ENCODE peak calls at places on chromosomes 1 and 21, in ten cellular contexts. H, V, F, Q, U, J, T, L, K and D are unnamed samples.

GRCh38 chr1:203555046-203555445 is 61.1 kb downstream of the OPTC start:
- DNase-seq in T (no peak), J (peak; percentile 45), V (no peak), F (no peak), H (no peak), Q (peak; percentile 54), U (peak; percentile 37), L (no peak), K (no peak), D (peak; percentile 72)

GRCh38 chr21:27532081-27532480 is 565.2 kb upstream of the ADAMTS5 start:
- DNase-seq in L (no peak), T (peak; percentile 53), U (peak; percentile 36), F (peak; percentile 63), V (no peak), Q (peak; percentile 35), J (peak; percentile 83), K (peak; percentile 0), H (peak; percentile 63), D (peak; percentile 59)

GRCh38 chr1:174606471-174606870 is 158.7 kb downstream of the GPR52 start:
- DNase-seq in Q (no peak), K (no peak), T (no peak), U (no peak), F (no peak), H (no peak), V (no peak), L (no peak), J (no peak), D (no peak)

GRCh38 chr21:24369751-24370150 is 1237.5 kb downstream of the MRPL39 start:
- DNase-seq in J (no peak), U (peak; percentile 75), H (peak; percentile 2), L (no peak), V (no peak), Q (no peak), F (no peak), T (no peak), K (no peak), D (no peak)

GRCh38 chr1:224509881-224510280 is 75.3 kb upstream of the WDR26 start:
- DNase-seq in F (no peak), Q (no peak), L (no peak), J (peak; percentile 44), H (peak; percentile 59), U (no peak), V (no peak), T (no peak), K (no peak), D (no peak)

GRCh38 chr1:117070124-117070523 is 10.0 kb downstream of the TTF2 start:
- DNase-seq in V (no peak), J (peak; percentile 21), L (no peak), T (no peak), K (no peak), U (no peak), H (peak; percentile 67), Q (peak; percentile 36), F (peak; percentile 51), D (peak; percentile 44)

GRCh38 chr1:245546875-245547274 is 392.1 kb downstream of the KIF26B start:
- DNase-seq in K (no peak), H (no peak), L (no peak), F (no peak), V (no peak), J (no peak), Q (no peak), U (no peak), T (peak; percentile 39), D (no peak)

GRCh38 chr1:74811421-74812179 is 78.6 kb downstream of the TYW3 start:
- DNase-seq in K (no peak), Q (no peak), H (no peak), F (no peak), T (no peak), L (no peak), U (no peak), V (no peak), J (no peak), D (peak; percentile 1)

GRCh38 chr1:246969621-246970020 is 37.9 kb upstream of the AHCTF1 start:
- DNase-seq in H (no peak), Q (no peak), L (no peak), F (no peak), T (no peak), J (no peak), V (no peak), U (no peak), K (no peak), D (no peak)

DNA sequence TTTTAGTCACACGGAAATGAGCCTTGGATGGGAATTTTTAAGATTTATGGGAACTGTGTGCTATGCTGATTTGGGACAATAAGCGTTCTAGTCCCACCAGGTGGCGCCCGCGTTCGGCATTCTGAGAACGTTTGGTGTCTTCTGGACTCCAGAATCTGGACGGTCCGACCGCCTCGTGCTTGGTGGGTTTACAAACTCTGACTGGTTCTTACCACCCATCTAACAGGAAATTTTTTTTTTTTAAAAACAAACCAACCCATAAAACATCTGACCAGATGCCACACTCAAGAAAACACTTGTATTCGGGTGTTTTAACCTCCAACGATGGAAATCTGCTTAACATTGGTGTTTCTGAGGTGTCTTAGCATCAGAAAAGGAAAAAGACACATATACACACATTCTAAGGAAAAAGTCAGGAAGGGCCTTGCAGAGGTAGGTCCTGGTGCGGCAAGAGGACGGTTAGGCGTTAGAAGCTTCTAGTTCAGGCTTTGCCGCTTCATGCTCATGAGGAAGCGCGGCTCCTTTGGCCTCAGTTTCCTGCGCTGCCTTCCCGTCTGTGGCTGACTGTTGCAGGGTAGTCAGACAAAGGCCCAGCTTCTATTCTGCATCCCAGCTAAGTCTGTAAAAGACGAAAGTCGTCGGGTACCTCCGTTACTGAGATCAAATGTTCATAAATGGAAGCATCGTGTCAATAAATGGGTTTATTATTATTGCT is 814 bp upstream of the DYRK3 start:
- DNase-seq in U (peak; percentile 99), F (peak; percentile 90), Q (peak; percentile 95), K (peak; percentile 72), L (peak; percentile 92), V (peak; percentile 97), H (peak; percentile 88), J (peak; percentile 97), T (peak; percentile 97), D (peak; percentile 93)
- H3K4me3 ChIP-seq in U (peak overlapping the region; percentile 95), F (peak overlapping the region; percentile 87), Q (no peak overlapping the region), K (peak overlapping the region; percentile 91), L (peak overlapping the region; percentile 98), V (peak overlapping the region; percentile 70), H (no peak overlapping the region), J (peak overlapping the region; percentile 74), T (no peak overlapping the region), D (no peak overlapping the region)

DNA sequence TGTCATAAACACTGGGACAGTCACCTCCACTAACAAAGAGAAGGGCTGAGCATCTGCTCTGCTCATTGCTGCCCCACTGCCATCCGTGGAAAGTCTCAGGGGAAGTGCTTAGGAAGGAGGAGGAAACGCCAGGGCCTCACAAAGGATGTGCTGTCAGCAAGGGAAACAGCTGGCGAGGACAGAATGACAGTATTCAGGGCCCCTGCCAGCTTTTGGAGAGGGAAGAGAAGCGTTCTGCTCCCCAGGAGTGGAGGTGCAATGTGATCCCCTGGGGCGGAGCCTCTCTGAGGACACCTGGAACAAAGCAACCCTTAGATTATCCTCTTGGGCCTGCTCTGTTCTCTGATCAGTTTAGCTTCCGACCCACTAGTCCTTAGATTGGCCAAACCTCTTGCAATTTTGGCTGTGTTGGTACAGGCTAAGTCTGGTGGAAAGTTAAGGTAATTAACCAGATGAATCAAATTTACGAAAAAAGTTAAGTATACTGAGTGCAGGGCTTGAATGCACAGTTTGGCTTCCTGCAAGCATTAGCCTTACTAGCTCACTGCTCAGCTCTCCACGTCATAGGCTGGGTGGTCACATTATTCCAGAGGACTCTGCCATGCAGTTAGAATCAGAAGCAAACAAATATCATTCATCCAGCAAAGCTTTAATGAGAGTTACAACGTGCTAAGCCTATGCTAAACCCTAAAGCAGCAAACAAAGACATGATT is 170.2 kb upstream of the NFIA start:
- DNase-seq in U (no peak), Q (no peak), J (no peak), H (no peak), T (no peak), V (no peak), F (no peak), K (no peak), L (no peak), D (no peak)
- H3K4me3 ChIP-seq in U (no peak overlapping the region), Q (no peak overlapping the region), J (no peak overlapping the region), H (no peak overlapping the region), T (no peak overlapping the region), V (no peak overlapping the region), F (no peak overlapping the region), K (no peak overlapping the region), L (no peak overlapping the region), D (no peak overlapping the region)

GRCh38 chr1:226870323-226871046 is at the start of gene PSEN2:
- DNase-seq in L (peak; percentile 61), Q (peak; percentile 33), F (peak; percentile 14), H (peak; percentile 28), V (peak; percentile 86), K (peak; percentile 62), U (peak; percentile 80), T (peak; percentile 90), J (peak; percentile 84), D (peak; percentile 41)
- H3K4me3 ChIP-seq in L (peak within 1 kb of the TSS; percentile 87), Q (peak within 1 kb of the TSS; percentile 59), F (peak within 1 kb of the TSS; percentile 61), H (peak within 1 kb of the TSS; percentile 70), V (peak within 1 kb of the TSS; percentile 82), K (peak within 1 kb of the TSS; percentile 84), U (peak within 1 kb of the TSS; percentile 86), T (peak within 1 kb of the TSS; percentile 49), J (peak within 1 kb of the TSS; percentile 68), D (peak within 1 kb of the TSS; percentile 69)

DNA sequence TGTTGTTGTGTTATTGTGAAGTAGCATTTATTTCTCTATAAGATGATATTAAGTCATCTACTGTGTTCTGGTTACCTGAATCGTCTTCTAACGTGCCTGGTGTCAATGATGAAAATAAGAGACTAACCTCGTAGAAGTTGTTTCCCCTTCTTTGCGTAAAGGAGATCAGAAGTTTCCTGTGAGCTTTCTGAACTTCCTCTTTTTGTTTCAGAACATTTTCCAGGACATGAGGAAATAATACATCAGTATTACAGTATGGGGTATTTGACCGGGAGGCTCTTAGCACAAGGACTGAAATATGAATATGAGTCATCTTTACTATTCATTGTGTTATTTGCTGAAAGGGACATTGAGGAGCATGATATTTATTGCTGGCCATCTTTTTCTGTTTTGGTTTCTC is 1.3 kb downstream of the ST6GALNAC3 start:
- DNase-seq in U (peak; percentile 66), H (peak; percentile 9), L (no peak), Q (no peak), K (no peak), J (peak; percentile 62), V (no peak), F (no peak), T (no peak), D (no peak)
- H3K4me3 ChIP-seq in U (no peak overlapping the region), H (no peak overlapping the region), L (no peak overlapping the region), Q (no peak overlapping the region), K (peak overlapping the region; percentile 62), J (peak overlapping the region; percentile 13), V (peak overlapping the region; percentile 76), F (no peak overlapping the region), T (no peak overlapping the region), D (no peak overlapping the region)

DNA sequence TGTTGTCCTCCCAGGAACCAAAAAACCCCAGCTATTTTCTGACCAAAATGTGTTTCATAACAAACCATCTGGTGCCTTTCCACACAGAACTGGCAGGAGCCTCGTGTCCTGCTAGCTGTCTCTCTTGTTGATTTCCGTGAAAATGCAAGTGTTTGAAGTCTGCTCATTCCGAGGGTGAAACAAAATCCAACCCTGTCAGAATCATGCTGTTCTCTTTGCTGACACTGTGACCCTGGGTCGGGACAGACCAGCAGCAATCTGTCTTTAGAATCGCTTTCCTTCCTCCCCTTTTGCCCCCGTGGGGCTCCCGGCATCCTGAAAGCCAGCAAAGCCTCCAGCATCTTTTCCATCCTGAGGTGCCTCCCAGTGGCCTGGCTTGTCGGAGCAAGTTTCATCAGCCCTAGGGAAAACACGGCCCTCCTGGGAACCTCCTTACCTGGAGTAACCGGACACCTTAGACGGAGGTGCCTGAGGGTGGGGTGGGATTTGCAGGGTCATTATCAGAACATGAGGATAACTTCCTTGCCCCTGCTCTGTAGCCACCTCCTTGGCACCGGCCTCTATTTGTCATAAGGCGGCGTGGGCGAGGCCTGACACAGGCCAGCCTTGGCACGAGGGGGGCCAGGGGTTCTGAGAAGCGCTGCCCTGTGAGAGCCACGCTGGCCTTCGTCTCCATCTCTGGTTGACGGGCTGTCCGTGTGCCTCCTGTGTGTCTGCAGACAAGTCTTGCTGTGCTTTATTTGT is 24.9 kb downstream of the LDLRAP1 start:
- DNase-seq in J (peak; percentile 72), H (peak; percentile 63), U (peak; percentile 52), L (peak; percentile 93), F (peak; percentile 25), V (peak; percentile 83), Q (peak; percentile 68), T (no peak), K (no peak), D (peak; percentile 74)
- H3K4me3 ChIP-seq in J (no peak overlapping the region), H (no peak overlapping the region), U (no peak overlapping the region), L (no peak overlapping the region), F (no peak overlapping the region), V (no peak overlapping the region), Q (no peak overlapping the region), T (no peak overlapping the region), K (no peak overlapping the region), D (no peak overlapping the region)